ENCODE peak calls at places on chromosomes 4 and X, in four cellular contexts. D is brain microvascular endothelial cell, Z is uterus, N is fibroblast of lung. C is an unnamed sample.

GRCh38 chr4:71604785-71605184 is 179.1 kb downstream of the GC start:
- DNase-seq in D (no peak), Z (no peak), N (no peak), C (no peak)

GRCh38 chr4:40183615-40184411 is 13.0 kb upstream of the RHOH start:
- DNase-seq in D (no peak), Z (no peak), N (peak), C (peak)

GRCh38 chr4:153782567-153782966 is 6.3 kb downstream of the SFRP2 start:
- DNase-seq in D (no peak), Z (no peak), N (no peak), C (peak)

GRCh38 chr4:184345573-184345922 is 127.9 kb upstream of the ENPP6 start:
- DNase-seq in D (no peak), Z (no peak), N (no peak), C (no peak)

GRCh38 chrX:3177851-3178250 is 136.6 kb downstream of the ARSF start:
- DNase-seq in D (no peak), Z (no peak), N (peak), C (no peak)

GRCh38 chr4:1285790-1286553 is 3.7 kb upstream of the MAEA start:
- DNase-seq in D (no peak), Z (no peak), N (no peak), C (no peak)

GRCh38 chrX:93874554-93874953 is 200.5 kb downstream of the FAM133A start:
- DNase-seq in D (no peak), Z (no peak), N (no peak), C (no peak)

GRCh38 chr4:128286474-128287158 is 997 bp downstream of the PGRMC2 start:
- DNase-seq in D (no peak), Z (no peak), N (peak), C (no peak)

GRCh38 chrX:40444798-40445496 is 135.8 kb upstream of the ATP6AP2 start:
- DNase-seq in D (no peak), Z (no peak), N (no peak), C (no peak)

GRCh38 chrX:115639481-115639880 is 78.5 kb downstream of the PLS3 start:
- DNase-seq in D (no peak), Z (no peak), N (peak), C (no peak)

GRCh38 chrX:139543920-139544319 is 13.4 kb downstream of the F9 start:
- DNase-seq in D (no peak), Z (no peak), N (no peak), C (no peak)

GRCh38 chr4:11698846-11699590 is 270.3 kb upstream of the HS3ST1 start:
- DNase-seq in D (peak), Z (no peak), N (peak), C (no peak)

GRCh38 chrX:115367956-115368355 is 78.4 kb downstream of the LUZP4 start:
- DNase-seq in D (peak), Z (no peak), N (peak), C (no peak)

GRCh38 chrX:53312946-53313745 is 31.8 kb upstream of the IQSEC2 start:
- DNase-seq in D (peak), Z (peak), N (peak), C (no peak)

GRCh38 chrX:43679058-43679457 is 23.0 kb downstream of the MAOA start:
- DNase-seq in D (no peak), Z (no peak), N (no peak), C (no peak)

GRCh38 chr4:33054161-33054560 is 2334.0 kb downstream of the PCDH7 start:
- DNase-seq in D (no peak), Z (no peak), N (no peak), C (no peak)

GRCh38 chr4:182015893-182016292 is 227.3 kb upstream of the TENM3 start:
- DNase-seq in D (peak), Z (no peak), N (peak), C (peak)

GRCh38 chr4:41887821-41888699 is 47.2 kb upstream of the TMEM33 start:
- DNase-seq in D (peak), Z (no peak), N (peak), C (peak)

GRCh38 chrX:15566244-15566643 is 34.5 kb downstream of the ACE2 start:
- DNase-seq in D (no peak), Z (no peak), N (no peak), C (no peak)

GRCh38 chrX:71366674-71367256 is 608 bp downstream of the TAF1 start:
- DNase-seq in D (peak), Z (peak), N (peak), C (no peak)

DNA sequence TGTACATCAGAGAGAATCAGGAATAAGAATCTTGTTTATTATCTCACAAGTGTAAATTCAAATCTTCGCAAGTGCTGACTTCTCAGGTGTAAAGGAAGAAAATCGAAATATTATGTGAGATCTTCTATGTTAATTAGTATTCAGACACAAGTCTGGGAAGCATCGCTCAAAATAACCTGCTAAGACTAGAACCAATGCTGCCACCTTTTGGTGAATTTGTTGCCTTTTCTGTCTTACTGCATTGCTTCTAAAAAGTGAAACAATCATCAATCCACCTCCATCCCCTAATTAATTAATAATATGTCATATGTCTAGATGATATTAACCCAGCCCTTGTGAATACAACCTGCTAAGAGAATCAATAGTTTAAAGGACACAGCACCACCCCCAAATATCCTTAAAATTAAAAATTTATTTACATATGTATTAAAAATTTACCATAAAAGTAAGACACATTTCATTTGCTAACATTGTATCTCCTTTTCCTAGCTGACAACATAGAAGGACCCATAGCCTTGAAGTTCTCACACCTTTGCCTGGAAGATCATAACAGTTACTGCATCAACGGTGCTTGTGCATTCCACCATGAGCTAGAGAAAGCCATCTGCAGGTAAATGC is 3.5 kb downstream of the EPGN start:
- DNase-seq in D (peak), Z (no peak), N (peak), C (peak)
- H3K4me3 ChIP-seq in D (no peak), Z (no peak), N (no peak), C (no peak)

GRCh38 chr4:155491336-155492131 is 114.8 kb upstream of the MAP9 start:
- DNase-seq in D (no peak), Z (no peak), N (peak), C (no peak)

GRCh38 chr4:155494037-155494718 is 117.4 kb upstream of the MAP9 start:
- DNase-seq in D (no peak), Z (no peak), N (no peak), C (no peak)

GRCh38 chr4:155496294-155496626 is 119.5 kb upstream of the MAP9 start:
- DNase-seq in D (no peak), Z (no peak), N (no peak), C (no peak)

GRCh38 chr4:155497306-155497705 is 120.5 kb upstream of the MAP9 start:
- DNase-seq in D (no peak), Z (no peak), N (no peak), C (no peak)

GRCh38 chr4:155495572-155496293 is 119.0 kb upstream of the MAP9 start:
- DNase-seq in D (no peak), Z (no peak), N (peak), C (no peak)
- H3K4me3 ChIP-seq in D (no peak), Z (peak), N (no peak), C (no peak)

GRCh38 chr4:122798101-122798500 is 28.5 kb upstream of the FGF2 start:
- DNase-seq in D (peak), Z (peak), N (peak), C (peak)
- H3K4me3 ChIP-seq in D (no peak), Z (peak), N (no peak), C (no peak)

GRCh38 chrX:41913476-41913875 is 9.9 kb downstream of the CASK start:
- DNase-seq in D (no peak), Z (no peak), N (no peak), C (no peak)
- H3K4me3 ChIP-seq in D (no peak), Z (no peak), N (no peak), C (no peak)

GRCh38 chrX:113800955-113801354 is 782.9 kb upstream of the HTR2C start:
- DNase-seq in D (no peak), Z (no peak), N (no peak), C (no peak)
- H3K4me3 ChIP-seq in D (no peak), Z (no peak), N (no peak), C (no peak)

DNA sequence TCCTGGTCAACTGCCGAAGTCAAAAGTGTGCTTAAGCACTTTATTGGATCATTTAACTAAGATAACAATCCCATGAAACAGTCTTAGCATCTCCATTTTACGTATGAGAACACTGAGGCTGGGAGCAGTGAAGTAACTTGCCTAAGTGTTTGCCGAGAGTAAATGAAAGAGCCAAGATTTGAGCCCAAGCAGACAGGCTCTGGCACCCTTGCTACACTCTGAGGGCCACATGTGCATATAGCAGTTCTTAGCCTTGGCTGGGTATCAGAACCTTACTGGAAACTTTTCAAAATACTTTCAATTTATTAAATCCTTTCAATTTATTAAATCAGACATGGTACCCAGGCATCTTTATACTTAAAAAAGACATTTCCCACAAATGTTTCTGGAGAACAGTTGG is 225.9 kb downstream of the NR3C2 start:
- DNase-seq in D (no peak), Z (no peak), N (no peak), C (no peak)
- H3K4me3 ChIP-seq in D (no peak), Z (no peak), N (no peak), C (no peak)

DNA sequence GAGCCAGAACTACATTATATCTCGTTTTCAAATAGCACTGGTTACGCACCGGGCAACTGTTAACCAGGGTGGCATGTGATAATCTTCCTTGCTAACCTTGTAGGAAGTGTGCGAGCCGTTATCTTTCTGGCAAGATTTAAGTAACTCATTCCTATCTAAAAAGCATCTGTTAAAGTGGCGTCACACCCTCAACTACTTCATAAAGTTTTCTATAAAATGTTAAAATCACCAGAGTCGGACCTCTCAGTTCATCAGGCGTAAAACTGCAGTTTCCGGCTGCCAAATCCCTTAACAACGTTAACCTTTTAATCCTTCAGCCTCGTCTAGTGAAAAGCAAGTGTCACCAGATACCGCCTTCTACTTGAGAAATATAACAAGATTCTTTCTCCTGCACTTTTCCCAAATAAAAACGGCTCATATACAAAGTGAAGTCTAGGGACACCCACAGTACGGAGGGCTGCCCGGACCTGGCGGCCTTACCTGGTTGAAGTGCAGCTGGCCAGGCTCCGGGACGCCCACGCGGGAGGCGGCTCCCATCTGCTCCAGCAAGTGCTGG is 1.2 kb downstream of the SLC39A8 start:
- DNase-seq in D (no peak), Z (no peak), N (peak), C (no peak)
- H3K4me3 ChIP-seq in D (peak), Z (peak), N (peak), C (peak)

DNA sequence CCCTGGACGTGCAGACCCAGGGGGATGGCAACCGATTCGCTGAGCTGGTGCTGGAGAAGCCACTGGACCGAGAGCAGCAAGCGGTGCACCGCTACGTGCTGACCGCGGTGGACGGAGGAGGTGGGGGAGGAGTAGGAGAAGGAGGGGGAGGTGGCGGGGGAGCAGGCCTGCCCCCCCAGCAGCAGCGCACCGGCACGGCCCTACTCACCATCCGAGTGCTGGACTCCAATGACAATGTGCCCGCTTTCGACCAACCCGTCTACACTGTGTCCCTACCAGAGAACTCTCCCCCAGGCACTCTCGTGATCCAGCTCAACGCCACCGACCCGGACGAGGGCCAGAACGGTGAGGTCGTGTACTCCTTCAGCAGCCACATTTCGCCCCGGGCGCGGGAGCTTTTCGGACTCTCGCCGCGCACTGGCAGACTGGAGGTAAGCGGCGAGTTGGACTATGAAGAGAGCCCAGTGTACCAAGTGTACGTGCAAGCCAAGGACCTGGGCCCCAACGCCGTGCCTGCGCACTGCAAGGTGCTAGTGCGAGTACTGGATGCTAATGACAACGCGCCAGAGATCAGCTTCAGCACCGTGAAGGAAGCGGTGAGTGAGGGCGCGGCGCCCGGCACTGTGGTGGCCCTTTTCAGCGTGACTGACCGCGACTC is 1.7 kb downstream of the PCDH10 start:
- DNase-seq in D (peak), Z (peak), N (peak), C (no peak)
- H3K4me3 ChIP-seq in D (peak), Z (peak), N (peak), C (peak)

GRCh38 chrX:137575596-137576255 is 9.8 kb downstream of the ZIC3 start:
- DNase-seq in D (no peak), Z (no peak), N (no peak), C (no peak)

GRCh38 chrX:137573356-137574101 is 7.6 kb downstream of the ZIC3 start:
- DNase-seq in D (no peak), Z (no peak), N (no peak), C (no peak)

GRCh38 chrX:137574102-137574783 is 8.3 kb downstream of the ZIC3 start:
- DNase-seq in D (no peak), Z (no peak), N (no peak), C (no peak)

GRCh38 chrX:137569470-137569891 is 3.6 kb downstream of the ZIC3 start:
- DNase-seq in D (no peak), Z (no peak), N (no peak), C (no peak)

GRCh38 chrX:137574784-137575298 is 8.9 kb downstream of the ZIC3 start:
- DNase-seq in D (no peak), Z (no peak), N (no peak), C (no peak)
- H3K4me3 ChIP-seq in D (no peak), Z (no peak), N (no peak), C (no peak)

C was measured in skeletal muscle cell.